ENCODE peak calls at places on chromosome 3, in seven cellular contexts. One of them, this sample, is unnamed.

GRCh38 chr3:16329792-16330061 is 64.7 kb downstream of the OXNAD1 start:
- DNase-seq in fibroblast of the aortic adventitia: no peak
- DNase-seq in PC-3: no peak
- DNase-seq in breast epithelium: no peak
- DNase-seq in foreskin fibroblast: no peak
- DNase-seq in testis: no peak
- DNase-seq in tibial artery: no peak
- DNase-seq in this sample: no peak

GRCh38 chr3:46966811-46967210 is 9.7 kb downstream of the CCDC12 start:
- DNase-seq in foreskin fibroblast: no peak
- DNase-seq in breast epithelium: no peak
- DNase-seq in PC-3: peak
- DNase-seq in tibial artery: no peak
- DNase-seq in testis: no peak
- DNase-seq in fibroblast of the aortic adventitia: no peak
- DNase-seq in this sample: no peak

GRCh38 chr3:163863146-163863545 is 1215.2 kb downstream of the SI start:
- DNase-seq in foreskin fibroblast: no peak
- DNase-seq in testis: no peak
- DNase-seq in PC-3: peak
- DNase-seq in breast epithelium: no peak
- DNase-seq in fibroblast of the aortic adventitia: no peak
- DNase-seq in tibial artery: no peak
- DNase-seq in this sample: peak

GRCh38 chr3:18438586-18438985 is 13.4 kb upstream of the SATB1 start:
- DNase-seq in testis: no peak
- DNase-seq in breast epithelium: no peak
- DNase-seq in PC-3: no peak
- DNase-seq in fibroblast of the aortic adventitia: no peak
- DNase-seq in foreskin fibroblast: no peak
- DNase-seq in tibial artery: no peak
- DNase-seq in this sample: no peak

GRCh38 chr3:73868688-73869315 is 244.1 kb upstream of the PDZRN3 start:
- DNase-seq in breast epithelium: no peak
- DNase-seq in PC-3: peak
- DNase-seq in tibial artery: no peak
- DNase-seq in foreskin fibroblast: peak
- DNase-seq in testis: peak
- DNase-seq in fibroblast of the aortic adventitia: peak
- DNase-seq in this sample: peak

GRCh38 chr3:99505646-99506269 is 132.6 kb upstream of the COL8A1 start:
- DNase-seq in fibroblast of the aortic adventitia: peak
- DNase-seq in breast epithelium: no peak
- DNase-seq in foreskin fibroblast: peak
- DNase-seq in tibial artery: peak
- DNase-seq in PC-3: peak
- DNase-seq in testis: peak
- DNase-seq in this sample: peak

GRCh38 chr3:12024959-12025570 is 20.9 kb downstream of the SYN2 start:
- DNase-seq in foreskin fibroblast: no peak
- DNase-seq in breast epithelium: no peak
- DNase-seq in PC-3: no peak
- DNase-seq in fibroblast of the aortic adventitia: no peak
- DNase-seq in tibial artery: no peak
- DNase-seq in testis: no peak
- DNase-seq in this sample: no peak

GRCh38 chr3:152909180-152909883 is 74.4 kb downstream of the P2RY1 start:
- DNase-seq in fibroblast of the aortic adventitia: peak
- DNase-seq in foreskin fibroblast: peak
- DNase-seq in testis: peak
- DNase-seq in PC-3: peak
- DNase-seq in tibial artery: no peak
- DNase-seq in breast epithelium: no peak
- DNase-seq in this sample: peak

GRCh38 chr3:8319935-8320634 is 181.5 kb upstream of the LMCD1 start:
- DNase-seq in tibial artery: no peak
- DNase-seq in fibroblast of the aortic adventitia: peak
- DNase-seq in foreskin fibroblast: peak
- DNase-seq in breast epithelium: no peak
- DNase-seq in testis: no peak
- DNase-seq in PC-3: peak
- DNase-seq in this sample: peak

GRCh38 chr3:151283907-151284461 is 5.6 kb upstream of the P2RY14 start:
- DNase-seq in foreskin fibroblast: peak
- DNase-seq in tibial artery: peak
- DNase-seq in testis: peak
- DNase-seq in breast epithelium: no peak
- DNase-seq in fibroblast of the aortic adventitia: peak
- DNase-seq in PC-3: peak
- DNase-seq in this sample: peak

GRCh38 chr3:31166249-31166885 is 271.9 kb upstream of the GADL1 start:
- DNase-seq in foreskin fibroblast: peak
- DNase-seq in PC-3: peak
- DNase-seq in testis: no peak
- DNase-seq in breast epithelium: no peak
- DNase-seq in fibroblast of the aortic adventitia: peak
- DNase-seq in tibial artery: no peak
- DNase-seq in this sample: peak

GRCh38 chr3:129553171-129553570 is 10.2 kb downstream of the H1-8 start:
- DNase-seq in PC-3: no peak
- DNase-seq in breast epithelium: no peak
- DNase-seq in foreskin fibroblast: no peak
- DNase-seq in testis: no peak
- DNase-seq in fibroblast of the aortic adventitia: no peak
- DNase-seq in tibial artery: no peak
- DNase-seq in this sample: no peak

GRCh38 chr3:61964566-61964965 is 403.2 kb downstream of the PTPRG start:
- DNase-seq in tibial artery: no peak
- DNase-seq in testis: no peak
- DNase-seq in breast epithelium: no peak
- DNase-seq in foreskin fibroblast: peak
- DNase-seq in PC-3: no peak
- DNase-seq in fibroblast of the aortic adventitia: no peak
- DNase-seq in this sample: no peak

GRCh38 chr3:109334572-109334971 is 2.8 kb downstream of the DPPA4 start:
- DNase-seq in fibroblast of the aortic adventitia: no peak
- DNase-seq in breast epithelium: no peak
- DNase-seq in tibial artery: no peak
- DNase-seq in PC-3: no peak
- DNase-seq in foreskin fibroblast: no peak
- DNase-seq in testis: no peak
- DNase-seq in this sample: no peak

GRCh38 chr3:148309390-148310035 is 388.2 kb upstream of the AGTR1 start:
- DNase-seq in PC-3: peak
- DNase-seq in foreskin fibroblast: peak
- DNase-seq in tibial artery: peak
- DNase-seq in fibroblast of the aortic adventitia: peak
- DNase-seq in breast epithelium: no peak
- DNase-seq in testis: peak
- DNase-seq in this sample: peak

GRCh38 chr3:146256851-146257486 is 6.1 kb upstream of the PLSCR4 start:
- DNase-seq in tibial artery: no peak
- DNase-seq in fibroblast of the aortic adventitia: peak
- DNase-seq in testis: no peak
- DNase-seq in PC-3: peak
- DNase-seq in foreskin fibroblast: peak
- DNase-seq in breast epithelium: no peak
- DNase-seq in this sample: peak

GRCh38 chr3:65967376-65967775 is 71.3 kb downstream of the MAGI1 start:
- DNase-seq in breast epithelium: no peak
- DNase-seq in tibial artery: no peak
- DNase-seq in PC-3: no peak
- DNase-seq in testis: no peak
- DNase-seq in fibroblast of the aortic adventitia: no peak
- DNase-seq in foreskin fibroblast: no peak
- DNase-seq in this sample: no peak

GRCh38 chr3:49724586-49724985 is 835 bp upstream of the GMPPB start:
- DNase-seq in tibial artery: no peak
- DNase-seq in foreskin fibroblast: peak
- DNase-seq in breast epithelium: no peak
- DNase-seq in testis: peak
- DNase-seq in PC-3: no peak
- DNase-seq in fibroblast of the aortic adventitia: peak
- DNase-seq in this sample: peak

GRCh38 chr3:152272771-152273242 is 4.1 kb downstream of the MBNL1 start:
- DNase-seq in fibroblast of the aortic adventitia: peak
- DNase-seq in breast epithelium: no peak
- DNase-seq in PC-3: peak
- DNase-seq in foreskin fibroblast: peak
- DNase-seq in tibial artery: no peak
- DNase-seq in testis: no peak
- DNase-seq in this sample: peak

GRCh38 chr3:51391566-51392300 is 648 bp downstream of the RBM15B start:
- DNase-seq in PC-3: peak
- DNase-seq in testis: no peak
- DNase-seq in breast epithelium: no peak
- DNase-seq in fibroblast of the aortic adventitia: no peak
- DNase-seq in foreskin fibroblast: peak
- DNase-seq in tibial artery: no peak
- DNase-seq in this sample: peak

GRCh38 chr3:65436580-65436979 is 602.1 kb downstream of the MAGI1 start:
- DNase-seq in fibroblast of the aortic adventitia: no peak
- DNase-seq in foreskin fibroblast: peak
- DNase-seq in testis: peak
- DNase-seq in breast epithelium: no peak
- DNase-seq in PC-3: peak
- DNase-seq in tibial artery: no peak
- DNase-seq in this sample: peak

GRCh38 chr3:140898340-140899180 is 43.1 kb upstream of the SLC25A36 start:
- DNase-seq in fibroblast of the aortic adventitia: peak
- DNase-seq in testis: no peak
- DNase-seq in tibial artery: no peak
- DNase-seq in foreskin fibroblast: peak
- DNase-seq in PC-3: peak
- DNase-seq in breast epithelium: no peak
- DNase-seq in this sample: peak

GRCh38 chr3:138114988-138115971 is at the start of gene DZIP1L:
- DNase-seq in tibial artery: peak
- DNase-seq in testis: peak
- DNase-seq in PC-3: peak
- DNase-seq in fibroblast of the aortic adventitia: peak
- DNase-seq in foreskin fibroblast: peak
- DNase-seq in breast epithelium: peak
- DNase-seq in this sample: peak

GRCh38 chr3:40990062-40990456 is 209.2 kb upstream of the CTNNB1 start:
- DNase-seq in tibial artery: no peak
- DNase-seq in fibroblast of the aortic adventitia: no peak
- DNase-seq in PC-3: no peak
- DNase-seq in breast epithelium: no peak
- DNase-seq in testis: no peak
- DNase-seq in foreskin fibroblast: no peak
- DNase-seq in this sample: no peak

GRCh38 chr3:123635220-123635619 is 50.4 kb upstream of the HACD2 start:
- DNase-seq in tibial artery: no peak
- DNase-seq in PC-3: no peak
- DNase-seq in foreskin fibroblast: no peak
- DNase-seq in testis: no peak
- DNase-seq in fibroblast of the aortic adventitia: no peak
- DNase-seq in breast epithelium: peak
- DNase-seq in this sample: peak

GRCh38 chr3:46276497-46277099 is 34.3 kb downstream of the CCR3 start:
- DNase-seq in PC-3: peak
- DNase-seq in tibial artery: peak
- DNase-seq in fibroblast of the aortic adventitia: no peak
- DNase-seq in breast epithelium: no peak
- DNase-seq in testis: peak
- DNase-seq in foreskin fibroblast: no peak
- DNase-seq in this sample: no peak

DNA sequence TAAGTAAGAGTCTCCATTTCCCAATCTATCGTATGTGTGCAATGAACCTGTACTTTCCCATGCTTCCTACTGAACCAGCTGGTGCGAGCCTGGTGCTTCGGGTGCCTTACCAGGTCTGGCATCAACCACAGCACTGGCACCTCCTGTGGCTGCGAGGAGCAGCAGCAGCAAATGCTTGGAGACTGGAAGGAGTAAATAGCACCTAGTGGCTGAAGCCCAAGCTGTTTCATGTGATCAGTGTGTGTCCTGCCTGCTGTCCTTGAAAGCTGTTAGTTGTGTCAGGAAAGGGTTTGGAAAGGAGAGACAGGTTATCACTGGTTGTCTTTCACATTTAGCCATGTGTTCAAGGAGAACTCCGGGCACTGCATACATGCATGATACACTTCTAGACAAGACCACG is 31.8 kb downstream of the PCOLCE2 start:
- DNase-seq in tibial artery: no peak
- DNase-seq in testis: peak
- DNase-seq in fibroblast of the aortic adventitia: no peak
- DNase-seq in breast epithelium: no peak
- DNase-seq in PC-3: peak
- DNase-seq in foreskin fibroblast: peak
- DNase-seq in this sample: no peak
- TF ChIP-seq CTCF in tibial artery: no peak
- TF ChIP-seq CTCF in testis: no peak
- TF ChIP-seq CTCF in fibroblast of the aortic adventitia: no peak
- TF ChIP-seq CTCF in breast epithelium: peak
- TF ChIP-seq CTCF in PC-3: peak
- TF ChIP-seq CTCF in foreskin fibroblast: no peak
- TF ChIP-seq CTCF in this sample: no peak

GRCh38 chr3:42880183-42880582 is 4.5 kb upstream of the CYP8B1 start:
- DNase-seq in PC-3: no peak
- DNase-seq in foreskin fibroblast: peak
- DNase-seq in tibial artery: no peak
- DNase-seq in testis: no peak
- DNase-seq in breast epithelium: no peak
- DNase-seq in fibroblast of the aortic adventitia: no peak
- DNase-seq in this sample: no peak
- H3K4me3 ChIP-seq in PC-3: peak
- H3K4me3 ChIP-seq in foreskin fibroblast: peak
- H3K4me3 ChIP-seq in tibial artery: peak
- H3K4me3 ChIP-seq in testis: peak
- H3K4me3 ChIP-seq in breast epithelium: peak
- H3K4me3 ChIP-seq in fibroblast of the aortic adventitia: peak
- H3K4me3 ChIP-seq in this sample: peak

GRCh38 chr3:171168086-171168485 is 141.6 kb upstream of the SLC2A2 start:
- DNase-seq in tibial artery: no peak
- DNase-seq in breast epithelium: no peak
- DNase-seq in foreskin fibroblast: peak
- DNase-seq in testis: no peak
- DNase-seq in fibroblast of the aortic adventitia: peak
- DNase-seq in PC-3: peak
- DNase-seq in this sample: peak
- TF ChIP-seq CTCF in tibial artery: no peak
- TF ChIP-seq CTCF in breast epithelium: no peak
- TF ChIP-seq CTCF in foreskin fibroblast: peak
- TF ChIP-seq CTCF in testis: no peak
- TF ChIP-seq CTCF in fibroblast of the aortic adventitia: peak
- TF ChIP-seq CTCF in PC-3: peak
- TF ChIP-seq CTCF in this sample: peak

DNA sequence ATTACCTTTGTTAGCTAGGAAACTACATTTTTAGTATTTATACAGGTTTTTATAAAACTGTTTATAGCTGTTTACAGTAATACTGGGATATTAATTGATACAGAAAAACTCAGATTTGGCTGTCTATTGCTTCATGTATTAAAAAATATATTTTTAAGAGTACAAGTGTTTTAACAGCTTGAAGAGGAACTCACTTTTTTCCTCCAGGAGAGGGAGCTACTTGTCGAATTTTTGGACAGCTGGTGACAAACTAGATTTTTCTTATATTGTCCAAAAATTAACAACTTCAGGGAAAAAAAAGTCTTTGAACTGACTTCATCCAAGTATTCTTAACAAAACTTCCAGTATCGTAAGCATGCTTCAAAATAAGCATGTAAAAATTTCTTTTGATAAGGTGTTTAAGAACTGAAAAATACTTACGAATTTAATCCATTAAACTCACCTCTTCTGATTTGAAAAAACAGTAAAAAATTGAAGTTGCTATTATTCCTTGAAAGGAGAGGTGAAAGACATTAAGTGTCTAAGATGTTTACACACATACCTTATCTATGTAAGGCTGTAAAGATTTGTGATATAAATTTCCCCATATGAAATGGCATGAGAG is 4.0 kb downstream of the DIPK2A start:
- DNase-seq in testis: peak
- DNase-seq in foreskin fibroblast: peak
- DNase-seq in breast epithelium: no peak
- DNase-seq in PC-3: peak
- DNase-seq in fibroblast of the aortic adventitia: peak
- DNase-seq in tibial artery: no peak
- DNase-seq in this sample: peak
- H3K4me3 ChIP-seq in testis: no peak
- H3K4me3 ChIP-seq in foreskin fibroblast: peak
- H3K4me3 ChIP-seq in breast epithelium: peak
- H3K4me3 ChIP-seq in PC-3: peak
- H3K4me3 ChIP-seq in fibroblast of the aortic adventitia: peak
- H3K4me3 ChIP-seq in tibial artery: peak
- H3K4me3 ChIP-seq in this sample: no peak

This sample was measured in astrocyte of the spinal cord.